ENCODE peak calls at places on chromosomes 11 and 22, in nine cellular contexts. U, M, V, A, F, G, E, B and P are unnamed samples. For H3K4me1, the result is how much of the 10 kb centered on the place peaks cover.

GRCh38 chr11:58805065-58805464 is 39.4 kb downstream of the GLYATL2 start:
- DNase-seq in M (no peak), V (no peak), F (no peak), E (no peak), U (no peak), B (peak), A (no peak), G (peak), P (no peak)

GRCh38 chr11:106457727-106458126 is 380.3 kb downstream of the AASDHPPT start:
- DNase-seq in B (peak), A (no peak), G (peak), V (no peak), E (no peak), F (no peak), U (no peak), M (no peak), P (no peak)

GRCh38 chr22:35555351-35555915 is 14.8 kb downstream of the RASD2 start:
- DNase-seq in B (no peak), M (no peak), U (no peak), G (peak), E (no peak), V (no peak), A (no peak), F (no peak), P (no peak)

GRCh38 chr11:69467646-69468045 is 13.8 kb upstream of the LINC01488 start:
- DNase-seq in M (no peak), F (no peak), V (no peak), A (no peak), E (no peak), U (no peak), B (no peak), G (no peak), P (no peak)

GRCh38 chr11:46855167-46855566 is 9.1 kb upstream of the CKAP5 start:
- DNase-seq in U (no peak), F (no peak), B (no peak), V (no peak), G (no peak), A (no peak), E (no peak), M (no peak), P (no peak)

GRCh38 chr22:37345863-37346514 is 63.7 kb downstream of the CYTH4 start:
- DNase-seq in G (peak), V (no peak), B (peak), E (peak), M (no peak), A (no peak), F (peak), U (no peak), P (no peak)

GRCh38 chr11:2807801-2808241 is 77.8 kb downstream of the CDKN1C start:
- DNase-seq in B (no peak), V (no peak), U (no peak), E (no peak), F (no peak), A (no peak), G (no peak), M (no peak), P (no peak)

GRCh38 chr11:126411971-126412381 is 56.5 kb downstream of the ST3GAL4 start:
- DNase-seq in V (no peak), U (no peak), E (no peak), G (peak), F (no peak), A (no peak), M (peak), B (no peak), P (no peak)

GRCh38 chr11:102733232-102733875 is 8.6 kb upstream of the MMP8 start:
- DNase-seq in A (peak), U (peak), G (peak), E (peak), V (peak), M (peak), B (peak), F (peak), P (peak)

GRCh38 chr11:116605543-116605942 is 167.2 kb downstream of the BUD13 start:
- DNase-seq in G (peak), M (peak), F (peak), E (no peak), U (peak), V (peak), B (peak), A (peak), P (peak)

GRCh38 chr11:71483689-71484088 is 30.7 kb downstream of the NADSYN1 start:
- DNase-seq in G (no peak), B (no peak), M (no peak), A (no peak), U (no peak), V (no peak), E (no peak), F (no peak), P (no peak)

GRCh38 chr11:69055598-69056516 is 7.1 kb downstream of the TPCN2 start:
- DNase-seq in F (no peak), A (peak), E (no peak), B (no peak), G (no peak), V (no peak), U (no peak), M (no peak), P (peak)

GRCh38 chr11:122863704-122864326 is 18.7 kb upstream of the JHY start:
- DNase-seq in M (peak), E (peak), F (peak), G (peak), B (peak), V (peak), A (peak), U (peak), P (peak)

GRCh38 chr11:831132-831864 is 1.5 kb upstream of the CD151 start:
- DNase-seq in A (no peak), B (no peak), U (peak), G (peak), M (no peak), F (no peak), V (no peak), E (no peak), P (no peak)

GRCh38 chr11:13384837-13385417 is 78.1 kb downstream of the BTBD10 start:
- DNase-seq in G (peak), V (peak), E (peak), B (peak), A (peak), F (peak), M (peak), U (peak), P (peak)

GRCh38 chr11:124899376-124900145 is 1.9 kb upstream of the ROBO4 start:
- DNase-seq in M (no peak), E (peak), U (no peak), V (no peak), B (peak), A (no peak), G (no peak), F (no peak), P (no peak)

GRCh38 chr11:65226103-65226442 is 35.7 kb upstream of the POLA2 start:
- DNase-seq in M (no peak), A (no peak), G (no peak), B (no peak), U (no peak), E (no peak), V (no peak), F (no peak), P (no peak)

GRCh38 chr11:638616-639323 is 1.7 kb downstream of the DRD4 start:
- DNase-seq in U (peak), G (peak), B (no peak), F (peak), M (peak), E (peak), V (no peak), A (no peak), P (no peak)

GRCh38 chr11:112599861-112600533 is 339.3 kb upstream of the PLET1 start:
- DNase-seq in M (no peak), A (no peak), B (no peak), G (peak), E (no peak), V (no peak), F (no peak), U (no peak), P (no peak)

DNA sequence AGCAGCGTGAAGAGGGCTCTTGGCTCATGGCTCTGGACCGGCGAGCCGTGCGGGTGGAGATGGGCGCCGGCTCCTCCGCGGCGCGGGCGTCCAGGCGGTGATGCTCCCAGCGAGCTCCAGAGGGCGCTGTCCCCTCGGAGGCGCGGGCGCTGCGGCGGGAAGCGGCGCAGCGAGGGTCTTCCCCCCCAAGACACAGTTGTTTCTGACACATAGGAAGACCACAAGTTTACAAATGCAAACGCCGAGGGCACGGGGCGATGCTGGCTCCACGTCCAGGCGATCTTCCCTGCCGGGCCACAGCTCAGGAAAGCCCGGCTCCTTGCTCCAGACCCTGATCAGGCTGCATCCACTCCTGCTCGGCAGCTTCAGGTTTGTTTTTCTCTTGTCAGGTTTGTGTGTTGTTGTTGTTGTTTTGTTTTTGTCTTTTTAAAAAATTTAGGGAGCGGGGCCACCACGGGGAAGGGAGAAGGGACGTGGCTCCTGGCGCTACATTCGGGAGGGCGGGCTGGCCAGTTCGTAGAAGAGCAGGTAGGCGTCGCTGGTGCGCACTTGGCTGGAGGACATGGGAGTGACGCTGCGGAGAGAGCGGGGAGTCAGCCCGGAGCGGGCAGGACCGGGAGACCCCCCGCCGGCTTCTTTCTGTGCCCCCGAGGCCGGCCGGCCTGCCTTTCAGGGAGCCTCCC is 10.0 kb upstream of the MFRP start:
- DNase-seq in F (peak), V (peak), U (peak), A (peak), B (peak), E (peak), G (peak), M (peak), P (peak)
- TF ChIP-seq EZH2phosphoT487 in F (no peak), V (no peak), U (no peak), A (no peak), B (no peak), E (no peak), G (no peak), M (no peak), P (no peak)

DNA sequence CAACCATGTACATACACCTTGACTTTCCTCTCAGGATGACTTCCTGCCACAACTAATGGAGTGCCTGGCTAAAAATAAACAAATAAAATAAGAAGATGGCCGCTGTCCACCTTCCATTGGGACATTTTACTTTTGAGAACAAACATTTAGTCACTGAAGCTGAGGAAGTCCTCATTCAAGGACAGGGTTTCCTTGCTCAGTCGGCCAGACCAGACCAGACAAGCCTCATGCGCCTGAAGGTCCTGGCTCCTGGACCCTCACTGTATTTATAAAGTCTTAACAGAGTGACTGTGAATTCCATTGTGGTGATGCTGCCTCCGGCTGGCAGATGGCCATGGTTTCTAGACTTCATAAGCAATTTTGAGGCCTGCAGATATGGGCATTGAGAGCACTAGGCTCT is 114.5 kb downstream of the MAML2 start:
- DNase-seq in V (peak), A (no peak), E (no peak), M (no peak), B (peak), U (no peak), G (peak), F (peak), P (no peak)
- H3K4me1 ChIP-seq in V (under half), A (under half), E (under half), M (under half), B (under half), U (under half), G (under half), F (under half), P (under half)

DNA sequence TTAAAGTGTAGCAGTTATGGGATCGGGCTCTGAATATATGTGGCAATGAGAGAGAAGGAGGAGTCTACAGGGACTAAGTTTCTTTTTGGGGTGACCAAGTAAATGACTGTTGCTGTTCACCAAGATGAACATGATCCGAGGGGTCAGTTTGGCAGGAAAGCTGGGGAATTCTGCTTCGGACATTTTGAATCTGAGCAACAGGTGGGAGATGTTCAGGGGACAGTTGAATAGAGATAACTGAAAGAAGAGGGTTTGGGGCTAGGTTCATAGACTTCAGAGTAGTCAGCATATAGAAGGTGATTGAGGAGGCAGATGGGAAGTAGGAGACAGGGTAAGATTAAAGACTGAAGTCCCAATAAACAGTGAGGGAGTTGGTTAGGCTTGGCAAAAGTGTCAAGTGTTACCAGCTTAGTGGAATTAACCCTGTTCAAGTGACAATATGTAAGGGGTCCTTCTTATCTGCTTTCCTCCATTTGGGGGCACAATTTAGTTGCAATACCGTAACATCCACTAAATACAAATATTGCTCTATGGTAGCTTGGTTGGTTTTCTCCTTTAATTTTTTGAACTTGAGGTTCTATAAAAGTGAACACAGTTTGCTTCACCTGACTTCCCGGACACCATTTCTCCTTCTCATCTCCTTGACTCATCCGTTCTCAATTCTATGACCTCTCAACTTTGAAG is 2.9 kb upstream of the ENTHD1 start:
- DNase-seq in E (no peak), M (no peak), B (no peak), U (no peak), G (no peak), A (no peak), V (no peak), F (no peak), P (no peak)
- H2AFZ ChIP-seq in E (no peak), M (no peak), B (no peak), U (no peak), G (no peak), A (no peak), V (no peak), F (no peak), P (no peak)

GRCh38 chr11:67354314-67355022 is 1.1 kb upstream of the POLD4 start:
- DNase-seq in U (peak), G (peak), A (no peak), B (peak), E (no peak), M (no peak), V (peak), F (peak), P (no peak)
- TF ChIP-seq EZH2phosphoT487 in U (no peak), G (no peak), A (no peak), B (no peak), E (no peak), M (no peak), V (no peak), F (no peak), P (no peak)

GRCh38 chr11:29051935-29052334 is 943.7 kb downstream of the METTL15 start:
- DNase-seq in E (no peak), V (no peak), B (peak), M (no peak), F (no peak), A (no peak), G (peak), U (no peak), P (no peak)
- H3K4me1 ChIP-seq in E (under half), V (under half), B (under half), M (under half), F (under half), A (under half), G (under half), U (under half), P (under half)

GRCh38 chr11:33222052-33222451 is 35.1 kb upstream of the HIPK3 start:
- DNase-seq in F (no peak), M (no peak), G (no peak), V (no peak), A (no peak), B (no peak), E (no peak), U (no peak), P (no peak)
- H2AFZ ChIP-seq in F (no peak), M (no peak), G (no peak), V (no peak), A (no peak), B (no peak), E (no peak), U (no peak), P (no peak)

GRCh38 chr11:128823751-128824150 is 43.3 kb downstream of the KCNJ1 start:
- DNase-seq in G (no peak), E (no peak), M (no peak), A (no peak), F (no peak), V (no peak), U (no peak), B (no peak), P (no peak)

GRCh38 chr11:128814856-128815705 is 52.0 kb downstream of the KCNJ1 start:
- DNase-seq in M (peak), E (peak), V (no peak), G (peak), B (peak), F (peak), U (peak), A (no peak), P (no peak)

GRCh38 chr11:128813729-128814128 is 53.4 kb downstream of the KCNJ1 start:
- DNase-seq in F (no peak), E (no peak), B (no peak), V (no peak), U (no peak), A (no peak), M (no peak), G (no peak), P (no peak)

GRCh38 chr11:128824199-128825049 is 42.7 kb downstream of the KCNJ1 start:
- DNase-seq in V (no peak), G (peak), M (peak), B (no peak), A (no peak), F (no peak), E (no peak), U (no peak), P (no peak)

GRCh38 chr11:128819198-128819597 is 47.9 kb downstream of the KCNJ1 start:
- DNase-seq in M (no peak), G (no peak), E (no peak), V (no peak), U (no peak), A (no peak), B (no peak), F (no peak), P (no peak)
- TF ChIP-seq EZH2phosphoT487 in M (no peak), G (no peak), E (no peak), V (no peak), U (no peak), A (no peak), B (no peak), F (no peak), P (no peak)

DNA sequence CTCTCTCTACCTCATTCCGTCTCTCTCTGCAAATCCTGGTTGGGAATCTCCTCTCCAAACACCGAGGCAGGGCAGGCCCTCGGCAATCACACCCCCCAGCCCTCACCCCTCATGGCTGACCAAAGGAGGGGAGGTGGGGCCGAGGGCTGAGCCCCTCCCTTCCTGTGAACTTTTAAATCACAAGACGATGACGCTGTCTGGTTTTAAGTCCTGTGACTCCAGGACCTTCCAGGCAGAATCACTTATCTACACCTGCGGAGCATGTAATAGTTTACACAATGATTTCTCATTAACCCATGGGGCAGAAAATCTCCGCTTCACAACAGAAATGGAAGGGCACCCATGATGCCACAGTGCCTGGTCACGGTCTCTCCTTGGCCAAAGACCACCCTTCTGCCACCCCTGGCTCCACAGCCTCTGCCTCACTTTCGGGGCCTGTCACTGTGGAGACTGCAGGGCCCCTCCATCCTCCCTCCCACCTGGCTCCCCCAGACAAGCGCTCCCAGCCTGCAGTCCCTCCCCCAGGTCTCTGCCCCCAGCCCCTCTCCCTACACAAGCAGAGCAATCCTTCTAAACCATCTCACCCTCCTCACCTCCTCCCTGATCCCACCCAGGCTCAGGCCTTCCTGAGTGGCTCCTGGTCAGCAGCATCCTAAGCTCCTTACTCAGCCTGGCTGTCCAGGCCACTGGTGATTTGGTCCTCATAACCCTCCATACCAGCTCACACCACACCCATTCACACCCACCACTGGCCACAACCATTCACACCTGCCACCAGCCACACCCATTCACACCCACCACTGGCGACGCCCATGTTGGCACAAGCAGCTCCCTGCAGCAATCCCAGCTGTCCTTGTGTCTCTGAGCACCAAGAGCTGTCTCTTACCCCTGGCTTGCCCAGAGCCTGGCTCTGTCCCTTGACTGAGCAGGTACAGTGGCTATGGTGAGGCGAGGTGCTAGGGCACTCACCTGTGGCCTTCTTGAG is 30.7 kb upstream of the ARFGAP3 start:
- DNase-seq in A (no peak), F (peak), B (no peak), G (no peak), V (no peak), M (no peak), U (no peak), E (no peak), P (no peak)
- H3K4me1 ChIP-seq in A (under half), F (under half), B (under half), G (under half), V (under half), M (under half), U (under half), E (under half), P (under half)

GRCh38 chr11:73372371-73372993 is 3.7 kb upstream of the RELT start:
- DNase-seq in V (peak), A (peak), U (peak), B (peak), F (no peak), G (peak), M (peak), E (no peak), P (peak)
- H2AFZ ChIP-seq in V (no peak), A (peak), U (no peak), B (no peak), F (no peak), G (no peak), M (no peak), E (no peak), P (peak)

GRCh38 chr11:127943152-127943551 is 644.2 kb downstream of the ETS1 start:
- DNase-seq in V (no peak), U (no peak), G (no peak), A (no peak), E (no peak), M (no peak), B (no peak), F (no peak), P (no peak)

GRCh38 chr11:127939000-127939399 is 648.4 kb downstream of the ETS1 start:
- DNase-seq in F (no peak), V (no peak), M (no peak), U (no peak), G (no peak), E (no peak), B (peak), A (no peak), P (no peak)

DNA sequence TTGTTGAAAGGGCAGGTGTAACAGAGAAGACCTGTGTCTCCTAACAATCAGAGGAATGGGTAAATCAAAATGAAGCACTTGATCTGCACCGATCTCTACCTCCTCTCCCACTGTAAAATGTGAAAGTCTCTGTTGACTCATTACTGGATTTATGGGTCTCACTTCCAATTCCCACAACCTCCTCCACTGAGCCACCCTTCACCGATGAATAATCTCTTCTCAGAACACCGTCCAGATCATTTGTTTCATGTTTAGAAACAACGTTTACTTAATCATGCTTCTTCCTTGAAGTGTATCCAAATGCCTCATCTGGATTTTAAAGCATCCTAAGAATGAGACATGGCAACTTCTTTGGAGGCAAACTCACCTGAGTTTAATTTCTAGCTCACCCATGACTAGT is 643.6 kb downstream of the ETS1 start:
- DNase-seq in U (no peak), B (peak), G (peak), M (no peak), A (no peak), V (no peak), F (no peak), E (no peak), P (no peak)
- TF ChIP-seq EZH2phosphoT487 in U (no peak), B (no peak), G (no peak), M (no peak), A (no peak), V (no peak), F (no peak), E (no peak), P (no peak)